ENCODE peak calls at places on chromosomes 2 and 18, in four cellular contexts. K, A, J and X are unnamed samples.

GRCh38 chr2:200219400-200220113 is 86.9 kb upstream of the SPATS2L start:
- DNase-seq in K (no peak), A (peak; percentile 47), J (no peak), X (no peak)

GRCh38 chr2:217853301-217853881 is 149.4 kb downstream of the TNS1 start:
- DNase-seq in K (no peak), A (no peak), J (no peak), X (no peak)

GRCh38 chr2:199716807-199717586 is 134.0 kb downstream of the FTCDNL1 start:
- DNase-seq in K (no peak), A (no peak), J (no peak), X (no peak)

GRCh38 chr18:12305930-12306629 is 2.0 kb upstream of the TUBB6 start:
- DNase-seq in K (no peak), A (no peak), J (no peak), X (peak; percentile 70)

GRCh38 chr2:182444806-182445205 is 18.0 kb upstream of the PDE1A start:
- DNase-seq in K (no peak), A (no peak), J (no peak), X (no peak)

GRCh38 chr2:161315380-161315779 is 7.2 kb downstream of the PSMD14 start:
- DNase-seq in K (no peak), A (no peak), J (no peak), X (no peak)

GRCh38 chr2:2719015-2719414 is 387.9 kb upstream of the MYT1L start:
- DNase-seq in K (no peak), A (no peak), J (no peak), X (no peak)

GRCh38 chr2:225994748-225995405 is 595.4 kb downstream of the NYAP2 start:
- DNase-seq in K (no peak), A (no peak), J (no peak), X (no peak)

GRCh38 chr2:127778447-127778846 is 32.5 kb downstream of the WDR33 start:
- DNase-seq in K (no peak), A (no peak), J (no peak), X (no peak)

GRCh38 chr2:41441958-41442357 is 605.9 kb upstream of the PKDCC start:
- DNase-seq in K (no peak), A (no peak), J (no peak), X (no peak)

GRCh38 chr2:16925145-16925544 is 259.5 kb upstream of the CYRIA start:
- DNase-seq in K (no peak), A (no peak), J (no peak), X (no peak)

GRCh38 chr2:229152784-229153183 is 118.3 kb downstream of the PID1 start:
- DNase-seq in K (no peak), A (no peak), J (no peak), X (no peak)

GRCh38 chr2:23685706-23686105 is 241.2 kb downstream of the ATAD2B start:
- DNase-seq in K (no peak), A (no peak), J (no peak), X (no peak)

GRCh38 chr2:216034065-216034464 is 20.7 kb upstream of the MREG start:
- DNase-seq in K (peak; percentile 77), A (peak; percentile 77), J (peak; percentile 65), X (peak; percentile 71)

GRCh38 chr2:69742170-69742952 is 427 bp downstream of the ANXA4 start:
- DNase-seq in K (no peak), A (peak; percentile 27), J (peak; percentile 11), X (peak; percentile 29)

GRCh38 chr2:160286541-160286940 is 86.5 kb upstream of the ITGB6 start:
- DNase-seq in K (no peak), A (no peak), J (no peak), X (no peak)

GRCh38 chr2:46180189-46180588 is 117.0 kb upstream of the EPAS1 start:
- DNase-seq in K (no peak), A (no peak), J (no peak), X (no peak)

GRCh38 chr18:58947136-58947732 is 82.6 kb downstream of the ZNF532 start:
- DNase-seq in K (no peak), A (no peak), J (no peak), X (no peak)

GRCh38 chr2:127511917-127512316 is 14.4 kb downstream of the IWS1 start:
- DNase-seq in K (no peak), A (no peak), J (no peak), X (no peak)

GRCh38 chr2:208929489-208929864 is 494.4 kb upstream of the MAP2 start:
- DNase-seq in K (no peak), A (no peak), J (no peak), X (no peak)

GRCh38 chr2:128444816-128445532 is 126.3 kb upstream of the HS6ST1 start:
- DNase-seq in K (peak; percentile 14), A (no peak), J (no peak), X (no peak)

GRCh38 chr18:68893396-68893795 is 95.5 kb downstream of the CCDC102B start:
- DNase-seq in K (no peak), A (no peak), J (no peak), X (no peak)

GRCh38 chr2:32946314-32947075 is at the start of gene LTBP1:
- DNase-seq in K (peak; percentile 69), A (peak; percentile 61), J (peak; percentile 61), X (peak; percentile 86)

GRCh38 chr18:35247412-35248249 is 6.8 kb downstream of the ZNF397 start:
- DNase-seq in K (no peak), A (no peak), J (no peak), X (no peak)

GRCh38 chr2:64404743-64405142 is 49.2 kb upstream of the LGALSL start:
- DNase-seq in K (peak; percentile 46), A (peak; percentile 30), J (peak; percentile 67), X (peak; percentile 37)

GRCh38 chr2:136247204-136247990 is 129.4 kb upstream of the CXCR4 start:
- DNase-seq in K (no peak), A (no peak), J (no peak), X (no peak)

GRCh38 chr2:50059462-50059861 is 905.1 kb upstream of the FSHR start:
- DNase-seq in K (no peak), A (no peak), J (no peak), X (no peak)

GRCh38 chr2:12787891-12788783 is 71.4 kb downstream of the TRIB2 start:
- DNase-seq in K (no peak), A (no peak), J (no peak), X (no peak)

GRCh38 chr2:196075196-196075595 is 6.6 kb upstream of the DNAH7 start:
- DNase-seq in K (no peak), A (no peak), J (no peak), X (no peak)

GRCh38 chr2:239208470-239209180 is 192.2 kb downstream of the HDAC4 start:
- DNase-seq in K (no peak), A (peak; percentile 42), J (no peak), X (peak; percentile 71)

GRCh38 chr18:67379991-67380390 is 136.5 kb downstream of the DSEL start:
- DNase-seq in K (no peak), A (no peak), J (no peak), X (no peak)

GRCh38 chr2:75655861-75656260 is 9.3 kb downstream of the MRPL19 start:
- DNase-seq in K (no peak), A (no peak), J (no peak), X (no peak)

GRCh38 chr2:238344035-238344434 is 23.7 kb downstream of the TRAF3IP1 start:
- DNase-seq in K (no peak), A (no peak), J (no peak), X (no peak)

GRCh38 chr2:207239222-207239674 is 73.5 kb upstream of the KLF7 start:
- DNase-seq in K (peak; percentile 28), A (no peak), J (no peak), X (no peak)

GRCh38 chr2:167844714-167845530 is 402.5 kb downstream of the STK39 start:
- DNase-seq in K (no peak), A (no peak), J (no peak), X (no peak)

GRCh38 chr18:6837904-6838303 is 108.4 kb downstream of the ARHGAP28 start:
- DNase-seq in K (no peak), A (no peak), J (no peak), X (no peak)

GRCh38 chr18:62324917-62325805 is at the start of gene TNFRSF11A:
- DNase-seq in K (peak; percentile 77), A (peak; percentile 68), J (no peak), X (peak; percentile 97)

GRCh38 chr2:100427627-100428258 is 10.3 kb upstream of the CHST10 start:
- DNase-seq in K (peak; percentile 78), A (peak; percentile 69), J (no peak), X (peak; percentile 61)

GRCh38 chr18:75475228-75475627 is 47.7 kb upstream of the SMIM21 start:
- DNase-seq in K (no peak), A (no peak), J (no peak), X (no peak)

DNA sequence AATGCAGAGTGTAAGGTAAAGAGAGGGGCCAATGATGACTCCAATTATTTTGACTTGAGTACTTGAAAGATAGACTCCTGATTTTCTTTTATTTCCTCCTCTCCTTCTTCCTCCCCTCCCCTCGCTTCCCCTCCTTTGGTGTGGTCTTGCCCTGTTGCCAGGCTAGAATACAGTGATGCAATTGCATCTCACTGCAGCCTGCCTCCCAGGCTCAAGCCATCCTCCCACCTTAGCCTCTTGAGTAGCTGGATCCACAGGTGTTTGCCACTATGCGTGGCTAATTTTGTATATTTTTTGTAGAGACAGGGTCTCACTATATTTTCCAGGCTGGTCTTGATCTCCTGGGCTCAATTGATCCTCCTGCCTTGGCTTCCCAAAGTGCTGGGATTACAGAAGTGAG is 2.3 kb downstream of the DGUOK start:
- DNase-seq in K (no peak), A (no peak), J (no peak), X (no peak)
- H3K4me3 ChIP-seq in K (no peak overlapping the region), A (no peak overlapping the region), J (no peak overlapping the region), X (no peak overlapping the region)

DNA sequence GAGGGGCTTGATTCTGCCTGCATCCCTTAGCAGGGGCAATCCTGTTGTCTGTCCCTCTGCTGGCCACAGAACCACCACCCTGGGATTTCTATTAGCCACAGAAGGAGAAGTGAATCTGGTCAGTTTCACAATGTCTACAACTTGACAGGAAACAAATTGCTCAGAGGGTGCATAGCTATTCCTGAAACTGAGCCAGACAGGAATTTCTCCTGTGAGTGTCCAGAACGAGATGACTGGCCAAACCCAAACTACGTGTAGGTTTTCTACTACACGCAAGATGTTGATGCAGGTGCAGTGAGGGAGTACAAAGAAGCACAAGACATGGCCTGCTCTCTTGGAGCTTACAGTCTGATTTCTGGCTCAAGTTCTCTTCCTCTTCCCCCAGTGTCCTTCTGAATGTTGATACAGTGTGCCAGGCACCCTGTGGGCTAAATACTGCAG is 201.9 kb downstream of the CLIP4 start:
- DNase-seq in K (no peak), A (no peak), J (no peak), X (no peak)
- H3K27me3 ChIP-seq in K (peaks cover 10% of the 10 kb centered on the region), A (no peaks in the 10 kb centered on the region), J (no peaks in the 10 kb centered on the region), X (no peaks in the 10 kb centered on the region)

DNA sequence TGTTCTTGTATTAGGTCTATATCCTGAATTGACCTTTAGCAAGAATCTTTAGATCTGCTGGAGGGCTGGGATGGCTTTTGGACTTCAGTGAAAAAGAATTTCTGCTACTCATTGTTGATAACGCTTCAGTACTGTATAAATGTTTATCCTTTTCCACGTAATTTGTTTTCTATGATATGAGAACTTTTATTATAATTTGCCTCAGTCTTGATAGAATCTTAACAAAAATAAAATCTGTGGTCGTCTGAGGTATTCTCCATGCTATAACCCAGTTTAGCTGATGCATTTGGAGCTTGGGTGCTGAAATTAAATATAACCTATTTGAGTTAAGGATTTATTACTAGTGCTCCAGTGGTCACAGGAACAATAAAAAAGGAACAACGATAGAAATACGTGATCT is 71.1 kb downstream of the ACTR3 start:
- DNase-seq in K (no peak), A (no peak), J (no peak), X (no peak)
- H3K36me3 ChIP-seq in K (peaks cover 20% of the 10 kb centered on the region), A (no peaks in the 10 kb centered on the region), J (peaks cover 79% of the 10 kb centered on the region), X (no peaks in the 10 kb centered on the region)

GRCh38 chr18:36692909-36693308 is 135.9 kb downstream of the TPGS2 start:
- DNase-seq in K (no peak), A (no peak), J (no peak), X (no peak)
- H3K4me3 ChIP-seq in K (no peak overlapping the region), A (no peak overlapping the region), J (no peak overlapping the region), X (no peak overlapping the region)

GRCh38 chr2:44972771-44973535 is 31.5 kb downstream of the SIX3 start:
- DNase-seq in K (no peak), A (no peak), J (no peak), X (no peak)
- H3K27me3 ChIP-seq in K (peaks cover 62% of the 10 kb centered on the region), A (no peaks in the 10 kb centered on the region), J (peaks cover 4% of the 10 kb centered on the region), X (no peaks in the 10 kb centered on the region)